ENCODE peak calls at places on chromosomes 11 and 22, in six cellular contexts. Y, X, B, O, C and S are unnamed samples.

GRCh38 chr11:117037279-117037951 is 60.8 kb downstream of the SIK3 start:
- DNase-seq in Y (no peak), X (no peak), B (no peak), O (no peak), C (peak), S (no peak)

GRCh38 chr11:32779131-32779530 is 15.3 kb downstream of the CCDC73 start:
- DNase-seq in Y (no peak), X (no peak), B (no peak), O (no peak), C (peak), S (no peak)

GRCh38 chr11:117884994-117885393 is 8.5 kb upstream of the FXYD6 start:
- DNase-seq in Y (peak), X (no peak), B (no peak), O (no peak), C (no peak), S (no peak)

GRCh38 chr11:62427630-62428233 is 8.9 kb downstream of the SCGB1A1 start:
- DNase-seq in Y (no peak), X (no peak), B (no peak), O (no peak), C (no peak), S (no peak)

GRCh38 chr11:73420136-73420535 is 43.9 kb downstream of the RELT start:
- DNase-seq in Y (no peak), X (no peak), B (no peak), O (no peak), C (no peak), S (no peak)

GRCh38 chr11:23991140-23991539 is 505.7 kb upstream of the LUZP2 start:
- DNase-seq in Y (no peak), X (no peak), B (no peak), O (no peak), C (no peak), S (no peak)

GRCh38 chr11:87473174-87473573 is 435.4 kb downstream of the TMEM135 start:
- DNase-seq in Y (peak), X (no peak), B (no peak), O (no peak), C (no peak), S (no peak)

GRCh38 chr11:111527279-111527678 is 12.7 kb downstream of the HOATZ start:
- DNase-seq in Y (no peak), X (no peak), B (no peak), O (no peak), C (no peak), S (no peak)

GRCh38 chr22:43275545-43275981 is 67.6 kb downstream of the SCUBE1 start:
- DNase-seq in Y (peak), X (no peak), B (no peak), O (no peak), C (no peak), S (no peak)

GRCh38 chr11:128956401-128957203 is 13.9 kb upstream of the TP53AIP1 start:
- DNase-seq in Y (peak), X (no peak), B (no peak), O (peak), C (peak), S (no peak)

GRCh38 chr11:57601297-57601696 is 3.8 kb downstream of the SERPING1 start:
- DNase-seq in Y (no peak), X (no peak), B (no peak), O (no peak), C (no peak), S (no peak)

GRCh38 chr11:134597452-134597851 is 185.4 kb upstream of the B3GAT1 start:
- DNase-seq in Y (peak), X (no peak), B (peak), O (no peak), C (no peak), S (no peak)

GRCh38 chr11:114787126-114787525 is 108.8 kb downstream of the NXPE2 start:
- DNase-seq in Y (no peak), X (no peak), B (no peak), O (no peak), C (no peak), S (no peak)

GRCh38 chr11:6608011-6608410 is 4.0 kb downstream of the TAF10 start:
- DNase-seq in Y (peak), X (no peak), B (no peak), O (no peak), C (no peak), S (no peak)

GRCh38 chr11:12680246-12680939 is 6.2 kb downstream of the TEAD1 start:
- DNase-seq in Y (peak), X (peak), B (peak), O (peak), C (peak), S (peak)

GRCh38 chr11:2511421-2512369 is 66.9 kb downstream of the KCNQ1 start:
- DNase-seq in Y (peak), X (peak), B (peak), O (no peak), C (no peak), S (peak)

GRCh38 chr22:47552541-47553205 is 790.2 kb downstream of the TBC1D22A start:
- DNase-seq in Y (peak), X (no peak), B (no peak), O (no peak), C (no peak), S (no peak)

GRCh38 chr11:130313383-130314183 is 1.1 kb downstream of the ZBTB44 start:
- DNase-seq in Y (no peak), X (no peak), B (no peak), O (no peak), C (peak), S (no peak)

GRCh38 chr11:128022007-128022368 is 565.4 kb downstream of the ETS1 start:
- DNase-seq in Y (no peak), X (no peak), B (no peak), O (no peak), C (no peak), S (no peak)

GRCh38 chr11:19508166-19508565 is 204.5 kb upstream of the NAV2 start:
- DNase-seq in Y (peak), X (no peak), B (no peak), O (no peak), C (no peak), S (no peak)

GRCh38 chr11:9629064-9629463 is 34.8 kb upstream of the SWAP70 start:
- DNase-seq in Y (peak), X (no peak), B (no peak), O (no peak), C (no peak), S (no peak)

GRCh38 chr11:29022676-29023075 is 914.5 kb downstream of the METTL15 start:
- DNase-seq in Y (no peak), X (no peak), B (no peak), O (no peak), C (no peak), S (no peak)

GRCh38 chr11:59719556-59719955 is 5.9 kb upstream of the OR10V1 start:
- DNase-seq in Y (no peak), X (no peak), B (no peak), O (no peak), C (no peak), S (no peak)

GRCh38 chr11:76604652-76605241 is 65.8 kb downstream of the LRRC32 start:
- DNase-seq in Y (peak), X (peak), B (no peak), O (no peak), C (no peak), S (peak)

GRCh38 chr22:37525073-37525745 is 6.0 kb upstream of the CARD10 start:
- DNase-seq in Y (peak), X (peak), B (peak), O (no peak), C (no peak), S (no peak)